ENCODE peak calls at places on chromosomes 1 and 21, in four cellular contexts. One of them, this sample, is unnamed. For H3K36me3, the result is how much of the 10 kb centered on the place peaks cover.

GRCh38 chr1:151518431-151518830 is 7.2 kb downstream of the CGN start:
- DNase-seq in mammary epithelial cell: no peak
- DNase-seq in HepG2: no peak
- DNase-seq in H1: no peak
- DNase-seq in this sample: no peak

GRCh38 chr1:212683357-212683722 is 16.3 kb downstream of the BATF3 start:
- DNase-seq in mammary epithelial cell: no peak
- DNase-seq in HepG2: no peak
- DNase-seq in H1: no peak
- DNase-seq in this sample: no peak

GRCh38 chr1:64885648-64886047 is 80.7 kb downstream of the JAK1 start:
- DNase-seq in mammary epithelial cell: no peak
- DNase-seq in HepG2: no peak
- DNase-seq in H1: no peak
- DNase-seq in this sample: no peak

GRCh38 chr1:88685239-88685604 is 1.1 kb downstream of the PKN2 start:
- DNase-seq in mammary epithelial cell: no peak
- DNase-seq in HepG2: no peak
- DNase-seq in H1: no peak
- DNase-seq in this sample: no peak

GRCh38 chr21:45600248-45600647 is 43.3 kb upstream of the PCBP3 start:
- DNase-seq in mammary epithelial cell: no peak
- DNase-seq in HepG2: no peak
- DNase-seq in H1: no peak
- DNase-seq in this sample: no peak

GRCh38 chr1:50424940-50425375 is 1.7 kb upstream of the DMRTA2 start:
- DNase-seq in mammary epithelial cell: no peak
- DNase-seq in HepG2: no peak
- DNase-seq in H1: peak
- DNase-seq in this sample: no peak

GRCh38 chr1:94069649-94070285 is 51.2 kb downstream of the ABCA4 start:
- DNase-seq in mammary epithelial cell: no peak
- DNase-seq in HepG2: no peak
- DNase-seq in H1: no peak
- DNase-seq in this sample: no peak

GRCh38 chr1:83815348-83815747 is 183.6 kb downstream of the TTLL7 start:
- DNase-seq in mammary epithelial cell: no peak
- DNase-seq in HepG2: no peak
- DNase-seq in H1: no peak
- DNase-seq in this sample: no peak

GRCh38 chr21:35927262-35927661 is 133.1 kb downstream of the SETD4 start:
- DNase-seq in mammary epithelial cell: no peak
- DNase-seq in HepG2: no peak
- DNase-seq in H1: no peak
- DNase-seq in this sample: no peak

GRCh38 chr1:200302893-200303250 is 107.0 kb downstream of the ZNF281 start:
- DNase-seq in mammary epithelial cell: no peak
- DNase-seq in HepG2: no peak
- DNase-seq in H1: no peak
- DNase-seq in this sample: no peak

GRCh38 chr1:75632350-75632949 is 21.5 kb upstream of the SLC44A5 start:
- DNase-seq in mammary epithelial cell: peak
- DNase-seq in HepG2: peak
- DNase-seq in H1: no peak
- DNase-seq in this sample: no peak

GRCh38 chr1:226798427-226799411 is 59.6 kb upstream of the ITPKB start:
- DNase-seq in mammary epithelial cell: no peak
- DNase-seq in HepG2: no peak
- DNase-seq in H1: no peak
- DNase-seq in this sample: no peak

GRCh38 chr1:153936011-153936802 is 10.3 kb downstream of the DENND4B start:
- DNase-seq in mammary epithelial cell: no peak
- DNase-seq in HepG2: no peak
- DNase-seq in H1: no peak
- DNase-seq in this sample: no peak

GRCh38 chr1:64515427-64515826 is 45.5 kb downstream of the CACHD1 start:
- DNase-seq in mammary epithelial cell: peak
- DNase-seq in HepG2: no peak
- DNase-seq in H1: no peak
- DNase-seq in this sample: no peak

GRCh38 chr1:244302889-244303609 is 148.7 kb downstream of the ADSS2 start:
- DNase-seq in mammary epithelial cell: peak
- DNase-seq in HepG2: no peak
- DNase-seq in H1: no peak
- DNase-seq in this sample: peak

GRCh38 chr1:179937668-179938259 is 16.8 kb upstream of the CEP350 start:
- DNase-seq in mammary epithelial cell: no peak
- DNase-seq in HepG2: no peak
- DNase-seq in H1: no peak
- DNase-seq in this sample: no peak

GRCh38 chr1:48851638-48852037 is 74.9 kb upstream of the BEND5 start:
- DNase-seq in mammary epithelial cell: no peak
- DNase-seq in HepG2: no peak
- DNase-seq in H1: no peak
- DNase-seq in this sample: no peak

GRCh38 chr1:31627301-31627929 is 9.9 kb downstream of the HCRTR1 start:
- DNase-seq in mammary epithelial cell: peak
- DNase-seq in HepG2: no peak
- DNase-seq in H1: no peak
- DNase-seq in this sample: no peak

GRCh38 chr1:200272669-200273068 is 137.2 kb downstream of the ZNF281 start:
- DNase-seq in mammary epithelial cell: no peak
- DNase-seq in HepG2: no peak
- DNase-seq in H1: no peak
- DNase-seq in this sample: no peak

GRCh38 chr1:905811-906531 is 17.8 kb upstream of the SAMD11 start:
- DNase-seq in mammary epithelial cell: no peak
- DNase-seq in HepG2: no peak
- DNase-seq in H1: peak
- DNase-seq in this sample: no peak

GRCh38 chr21:40146201-40146890 is 279.1 kb downstream of the PCP4 start:
- DNase-seq in mammary epithelial cell: peak
- DNase-seq in HepG2: no peak
- DNase-seq in H1: no peak
- DNase-seq in this sample: no peak

GRCh38 chr1:230772457-230773395 is 25.5 kb downstream of the CAPN9 start:
- DNase-seq in mammary epithelial cell: peak
- DNase-seq in HepG2: peak
- DNase-seq in H1: no peak
- DNase-seq in this sample: no peak

GRCh38 chr1:2526824-2527552 is 592 bp upstream of the PANK4 start:
- DNase-seq in mammary epithelial cell: peak
- DNase-seq in HepG2: no peak
- DNase-seq in H1: no peak
- DNase-seq in this sample: no peak

GRCh38 chr1:204262506-204263239 is 48.9 kb upstream of the GOLT1A start:
- DNase-seq in mammary epithelial cell: no peak
- DNase-seq in HepG2: no peak
- DNase-seq in H1: no peak
- DNase-seq in this sample: no peak
- H3K36me3 ChIP-seq in mammary epithelial cell: under half
- H3K36me3 ChIP-seq in HepG2: under half
- H3K36me3 ChIP-seq in H1: under half
- H3K36me3 ChIP-seq in this sample: under half

GRCh38 chr1:98992844-98993243 is 11.8 kb downstream of the PLPPR5 start:
- DNase-seq in mammary epithelial cell: no peak
- DNase-seq in HepG2: no peak
- DNase-seq in H1: no peak
- DNase-seq in this sample: no peak
- H2AFZ ChIP-seq in mammary epithelial cell: no peak
- H2AFZ ChIP-seq in HepG2: no peak
- H2AFZ ChIP-seq in H1: no peak
- H2AFZ ChIP-seq in this sample: no peak

DNA sequence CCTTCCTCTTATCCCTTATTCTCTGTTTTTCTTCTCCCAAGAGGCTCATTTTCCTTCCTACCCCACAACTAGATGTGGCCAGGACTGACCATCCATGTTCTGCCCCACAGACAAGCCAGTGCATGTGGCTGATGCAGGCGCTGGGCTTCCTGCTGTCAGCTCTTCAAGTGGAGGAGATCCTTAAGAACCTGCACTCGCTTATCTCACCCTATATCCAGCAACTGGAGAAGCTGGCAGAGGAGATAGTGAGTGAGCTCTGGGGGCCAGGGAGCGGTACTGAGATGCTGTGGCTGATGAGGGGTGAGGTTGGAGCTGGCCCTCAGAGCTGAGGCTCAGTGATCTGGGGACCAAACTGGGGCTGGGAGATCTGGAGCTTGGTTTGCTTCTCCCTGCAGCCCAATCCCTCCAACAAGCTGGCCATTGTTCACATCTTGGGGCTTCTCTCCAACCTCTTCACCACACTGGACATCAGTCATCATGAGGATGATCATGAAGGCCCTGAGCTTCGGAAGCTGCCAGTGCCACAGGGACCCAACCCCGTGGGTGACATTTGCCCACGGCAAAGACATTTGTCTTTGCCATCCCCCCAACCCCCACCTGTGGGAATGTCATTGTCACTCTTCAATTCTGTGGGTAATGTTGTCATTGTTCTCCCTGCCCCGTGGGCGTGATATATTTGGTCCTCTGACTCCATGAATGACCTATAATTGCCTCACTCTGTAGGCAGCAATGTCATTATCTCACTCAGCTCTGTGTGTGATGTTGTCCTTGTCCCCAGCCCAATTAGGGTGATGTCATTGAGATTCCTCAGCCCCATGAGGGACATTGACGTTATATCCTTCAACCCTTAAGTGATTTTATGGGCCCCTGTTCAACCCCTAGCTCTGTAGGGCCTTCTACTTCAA is 11.2 kb upstream of the DPH2 start:
- DNase-seq in mammary epithelial cell: no peak
- DNase-seq in HepG2: no peak
- DNase-seq in H1: no peak
- DNase-seq in this sample: no peak
- H3K36me3 ChIP-seq in mammary epithelial cell: under half
- H3K36me3 ChIP-seq in HepG2: under half
- H3K36me3 ChIP-seq in H1: under half
- H3K36me3 ChIP-seq in this sample: half or more

DNA sequence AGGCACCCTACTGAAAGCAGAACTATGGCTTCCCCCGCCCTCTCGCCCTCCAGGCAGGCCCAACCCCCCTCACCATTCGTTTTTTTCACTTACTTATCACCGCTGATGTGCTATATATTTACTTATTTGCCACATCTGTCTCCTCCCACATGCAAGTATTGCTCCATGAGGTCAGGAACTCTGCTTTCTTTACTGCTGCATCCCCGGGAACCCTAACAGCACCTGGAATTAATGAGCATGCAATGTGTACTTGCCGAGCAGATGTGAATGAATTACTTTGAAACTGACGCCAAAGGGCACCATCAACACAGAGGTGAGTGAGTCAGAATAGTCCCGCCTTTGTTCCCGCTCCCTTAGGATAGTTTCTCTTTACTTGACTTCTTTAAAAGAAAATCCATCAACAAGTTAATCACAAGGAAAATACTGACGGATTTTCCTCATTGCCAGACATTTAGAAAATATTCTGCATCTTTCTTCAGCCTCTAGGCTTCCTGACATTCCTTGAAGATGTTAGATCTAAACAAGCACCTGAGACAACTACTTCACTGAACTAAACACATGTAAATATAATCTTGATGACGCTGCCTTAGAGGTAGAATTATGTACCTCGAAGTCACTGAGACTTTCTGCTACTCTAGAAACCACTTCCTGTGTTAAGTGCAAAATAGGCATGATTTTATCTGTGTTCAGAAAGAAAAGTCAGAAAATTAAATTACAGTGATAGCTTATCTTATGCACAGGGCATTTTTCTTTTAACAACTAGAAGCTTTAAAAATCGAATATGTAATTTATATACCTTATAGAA is 17.5 kb upstream of the RAB4A start:
- DNase-seq in mammary epithelial cell: peak
- DNase-seq in HepG2: peak
- DNase-seq in H1: no peak
- DNase-seq in this sample: no peak
- H2AFZ ChIP-seq in mammary epithelial cell: peak
- H2AFZ ChIP-seq in HepG2: no peak
- H2AFZ ChIP-seq in H1: peak
- H2AFZ ChIP-seq in this sample: peak

DNA sequence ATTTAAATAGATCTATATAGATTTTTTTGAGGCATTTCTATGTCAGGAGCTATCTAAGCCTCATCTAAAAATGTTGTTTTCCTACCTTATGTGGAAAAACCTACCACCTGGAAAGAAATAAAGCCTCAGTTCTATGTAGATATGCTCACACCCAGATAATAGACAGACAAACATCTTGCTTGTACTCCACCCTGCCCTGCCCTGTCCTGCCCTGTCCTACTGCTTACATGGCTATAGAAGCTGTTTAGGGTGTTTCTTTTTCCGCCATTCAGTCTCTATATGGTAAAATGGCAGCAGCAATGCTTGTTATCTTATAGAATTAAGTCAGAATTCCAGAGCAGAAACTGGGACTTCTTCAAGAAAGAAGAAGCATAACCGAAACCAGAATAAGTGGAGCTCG is 13.4 kb downstream of the CTTNBP2NL start:
- DNase-seq in mammary epithelial cell: no peak
- DNase-seq in HepG2: no peak
- DNase-seq in H1: no peak
- DNase-seq in this sample: no peak
- H3K36me3 ChIP-seq in mammary epithelial cell: under half
- H3K36me3 ChIP-seq in HepG2: under half
- H3K36me3 ChIP-seq in H1: under half
- H3K36me3 ChIP-seq in this sample: under half

GRCh38 chr1:4745560-4745959 is 91.2 kb downstream of the AJAP1 start:
- DNase-seq in mammary epithelial cell: no peak
- DNase-seq in HepG2: no peak
- DNase-seq in H1: no peak
- DNase-seq in this sample: no peak
- H2AFZ ChIP-seq in mammary epithelial cell: no peak
- H2AFZ ChIP-seq in HepG2: no peak
- H2AFZ ChIP-seq in H1: peak
- H2AFZ ChIP-seq in this sample: no peak